ENCODE peak calls at places on chromosomes 6 and 20, in five cellular contexts. U is fibroblast of villous mesenchyme; I is central memory CD4-positive, alpha-beta T cell; Q is breast epithelium; J is NCI-H748 treated with DMSO at 0.1 percent for 48 hours. A is an unnamed sample.
A peak's percentile ranks its signal among the peaks of the same experiment; 100 is the strongest.

GRCh38 chr6:157072128-157072527 is 251.2 kb downstream of the TMEM242 start:
- DNase-seq in I (no peak), J (no peak), Q (no peak), U (no peak), A (no peak)

GRCh38 chr6:105986998-105987397 is 99.1 kb upstream of the PRDM1 start:
- DNase-seq in Q (no peak), U (peak; percentile 84), J (no peak), I (no peak), A (no peak)

GRCh38 chr6:108946695-108947094 is 98.5 kb downstream of the ARMC2 start:
- DNase-seq in Q (no peak), J (no peak), U (peak; percentile 92), I (no peak), A (no peak)

GRCh38 chr20:37938181-37938775 is 35.4 kb downstream of the VSTM2L start:
- DNase-seq in Q (peak; percentile 17), U (no peak), I (no peak), J (no peak), A (no peak)

GRCh38 chr6:144285548-144285797 is 338 bp downstream of the UTRN start:
- DNase-seq in U (no peak), I (no peak), J (peak; percentile 22), Q (peak; percentile 53), A (no peak)

GRCh38 chr20:33828912-33829560 is 17.9 kb downstream of the CHMP4B start:
- DNase-seq in Q (no peak), U (peak; percentile 78), J (no peak), I (no peak), A (no peak)

GRCh38 chr6:125749864-125750691 is 646 bp downstream of the HEY2 start:
- DNase-seq in I (peak; percentile 9), J (peak; percentile 56), Q (no peak), U (no peak), A (peak; percentile 9)

GRCh38 chr20:5770240-5770986 is 20.2 kb downstream of the SHLD1 start:
- DNase-seq in I (no peak), U (no peak), J (no peak), Q (no peak), A (peak; percentile 30)

GRCh38 chr6:28134015-28134414 is 7.7 kb upstream of the ZKSCAN8 start:
- DNase-seq in I (no peak), Q (no peak), J (peak; percentile 49), U (peak; percentile 45), A (peak; percentile 4)

GRCh38 chr6:90028080-90028778 is 134.0 kb downstream of the GJA10 start:
- DNase-seq in U (no peak), Q (no peak), I (no peak), J (no peak), A (no peak)

GRCh38 chr6:47478233-47479155 is 905 bp downstream of the CD2AP start:
- DNase-seq in I (peak; percentile 12), J (peak; percentile 57), U (peak; percentile 49), Q (no peak), A (peak; percentile 19)

GRCh38 chr20:34427784-34428183 is 64.7 kb downstream of the ITCH start:
- DNase-seq in I (no peak), J (no peak), U (no peak), Q (no peak), A (no peak)

GRCh38 chr6:61711849-61712248 is 574.2 kb downstream of the KHDRBS2 start:
- DNase-seq in J (peak; percentile 5), U (no peak), I (no peak), Q (no peak), A (no peak)

GRCh38 chr6:135748189-135748588 is 103.3 kb upstream of the PDE7B start:
- DNase-seq in U (no peak), I (no peak), J (no peak), Q (no peak), A (no peak)

GRCh38 chr6:132483779-132484679 is 28.9 kb downstream of the STX7 start:
- DNase-seq in U (peak; percentile 78), Q (no peak), I (peak; percentile 57), J (peak; percentile 65), A (peak; percentile 68)

GRCh38 chr6:112443666-112444065 is 96.5 kb downstream of the RFPL4B start:
- DNase-seq in I (no peak), U (peak; percentile 73), J (no peak), Q (no peak), A (no peak)

GRCh38 chr20:9038791-9039190 is 30.1 kb upstream of the PLCB4 start:
- DNase-seq in Q (no peak), J (no peak), U (peak; percentile 19), I (no peak), A (no peak)

GRCh38 chr6:155270566-155271091 is 6.8 kb downstream of the CLDN20 start:
- DNase-seq in Q (peak; percentile 58), U (no peak), J (no peak), I (no peak), A (no peak)

GRCh38 chr6:33312361-33313104 is 1.3 kb downstream of the TAPBP start:
- DNase-seq in I (peak; percentile 83), Q (peak; percentile 76), U (peak; percentile 75), J (peak; percentile 89), A (peak; percentile 80)

GRCh38 chr6:135577059-135577538 is 79.6 kb upstream of the AHI1 start:
- DNase-seq in J (no peak), U (no peak), Q (no peak), I (no peak), A (peak; percentile 11)

GRCh38 chr6:33595001-33595846 is 15.1 kb upstream of the BAK1 start:
- DNase-seq in U (no peak), J (no peak), Q (no peak), I (no peak), A (no peak)

A was measured in naive B cell.